ENCODE peak calls at places on chromosome 2, in ten cellular contexts. B, U, D, H, S, A, G, Y, K and V are unnamed samples. For H3K9me3, the result is how much of the 10 kb centered on the place peaks cover.

GRCh38 chr2:238106698-238107524 is 6.8 kb downstream of the ESPNL start:
- DNase-seq in A (peak), K (peak), S (peak), U (peak), G (no peak), D (peak), Y (peak), H (peak), B (peak), V (no peak)

GRCh38 chr2:139685590-139685989 is 905.4 kb upstream of the NXPH2 start:
- DNase-seq in A (no peak), Y (no peak), D (no peak), K (no peak), G (no peak), H (no peak), U (no peak), S (no peak), B (no peak), V (no peak)

GRCh38 chr2:120436885-120437603 is 91.1 kb downstream of the INHBB start:
- DNase-seq in H (no peak), B (peak), A (peak), D (no peak), G (peak), U (no peak), Y (peak), K (peak), S (no peak), V (no peak)

GRCh38 chr2:27751377-27751776 is 20.1 kb upstream of the MRPL33 start:
- DNase-seq in S (no peak), A (no peak), K (no peak), U (no peak), G (no peak), B (no peak), D (no peak), Y (no peak), H (no peak), V (no peak)

GRCh38 chr2:49619804-49620203 is 465.5 kb upstream of the FSHR start:
- DNase-seq in G (no peak), U (no peak), H (no peak), K (peak), A (no peak), S (no peak), D (no peak), B (no peak), Y (no peak), V (no peak)

GRCh38 chr2:173869244-173869643 is 95.9 kb downstream of the SP3 start:
- DNase-seq in A (no peak), U (no peak), K (no peak), G (no peak), B (no peak), S (no peak), D (no peak), Y (no peak), H (no peak), V (no peak)

GRCh38 chr2:183533021-183533420 is 408.8 kb downstream of the NUP35 start:
- DNase-seq in U (no peak), D (no peak), S (no peak), B (no peak), K (no peak), A (no peak), G (no peak), Y (no peak), H (no peak), V (no peak)

GRCh38 chr2:127597984-127598380 is 48.0 kb upstream of the GPR17 start:
- DNase-seq in D (no peak), H (no peak), S (no peak), A (no peak), U (no peak), B (no peak), K (no peak), G (peak), Y (peak), V (no peak)

GRCh38 chr2:236168110-236169067 is at the start of gene GBX2:
- DNase-seq in H (no peak), U (no peak), B (no peak), G (peak), S (peak), A (no peak), D (peak), K (peak), Y (peak), V (no peak)

GRCh38 chr2:18171191-18172139 is 293.0 kb downstream of the KCNS3 start:
- DNase-seq in S (no peak), B (no peak), K (no peak), H (no peak), G (peak), A (no peak), Y (peak), U (no peak), D (no peak), V (no peak)

GRCh38 chr2:190209579-190209978 is 110.0 kb downstream of the HIBCH start:
- DNase-seq in D (no peak), U (no peak), Y (no peak), B (no peak), S (no peak), G (no peak), A (no peak), H (no peak), K (no peak), V (no peak)

GRCh38 chr2:173511942-173512341 is 157.3 kb downstream of the CDCA7 start:
- DNase-seq in G (peak), D (no peak), Y (peak), S (no peak), H (no peak), B (no peak), K (no peak), A (no peak), U (no peak), V (no peak)

GRCh38 chr2:142825861-142826260 is 51.6 kb upstream of the KYNU start:
- DNase-seq in A (no peak), D (no peak), Y (peak), K (no peak), G (no peak), U (no peak), H (no peak), B (no peak), S (no peak), V (no peak)

GRCh38 chr2:230234122-230234722 is 8.7 kb downstream of the SP140 start:
- DNase-seq in K (no peak), B (no peak), G (no peak), D (no peak), U (no peak), A (no peak), Y (no peak), H (no peak), S (no peak), V (no peak)

GRCh38 chr2:42848270-42848669 is 55.9 kb upstream of the HAAO start:
- DNase-seq in U (peak), H (no peak), Y (no peak), G (no peak), B (no peak), K (no peak), D (no peak), S (no peak), A (no peak), V (no peak)

GRCh38 chr2:69021027-69021426 is 8.0 kb downstream of the ANTXR1 start:
- DNase-seq in H (no peak), G (no peak), U (no peak), S (no peak), Y (no peak), K (no peak), B (no peak), D (no peak), A (no peak), V (no peak)

GRCh38 chr2:152715854-152716428 is 1.3 kb downstream of the PRPF40A start:
- DNase-seq in Y (peak), K (peak), U (no peak), G (peak), D (no peak), H (no peak), S (no peak), B (no peak), A (no peak), V (no peak)

DNA sequence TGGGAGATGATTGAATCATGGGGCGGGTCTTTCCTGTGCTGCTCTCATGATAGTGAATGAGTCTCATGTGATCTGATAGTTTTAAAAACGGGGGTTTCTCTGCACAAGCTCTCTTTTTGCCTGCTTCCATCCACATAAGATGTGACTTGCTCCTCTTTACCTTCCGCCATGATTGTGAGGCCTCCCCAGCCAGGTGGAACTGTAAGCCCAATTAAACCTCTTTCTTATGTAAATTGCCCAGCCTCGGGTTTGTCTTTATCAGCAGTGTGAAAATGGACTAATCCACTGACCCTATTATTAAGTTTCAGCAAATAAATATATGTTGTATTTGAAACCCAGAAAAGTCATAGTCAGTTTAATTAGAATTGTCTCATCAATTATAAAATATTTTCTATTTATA is 22.0 kb downstream of the IRS1 start:
- DNase-seq in A (no peak), G (no peak), D (no peak), K (no peak), U (no peak), Y (no peak), B (no peak), H (no peak), S (no peak), V (no peak)
- H3K9me3 ChIP-seq in A (under half), G (under half), D (under half), K (under half), U (under half), Y (under half), B (under half), H (under half), S (under half), V (under half)

DNA sequence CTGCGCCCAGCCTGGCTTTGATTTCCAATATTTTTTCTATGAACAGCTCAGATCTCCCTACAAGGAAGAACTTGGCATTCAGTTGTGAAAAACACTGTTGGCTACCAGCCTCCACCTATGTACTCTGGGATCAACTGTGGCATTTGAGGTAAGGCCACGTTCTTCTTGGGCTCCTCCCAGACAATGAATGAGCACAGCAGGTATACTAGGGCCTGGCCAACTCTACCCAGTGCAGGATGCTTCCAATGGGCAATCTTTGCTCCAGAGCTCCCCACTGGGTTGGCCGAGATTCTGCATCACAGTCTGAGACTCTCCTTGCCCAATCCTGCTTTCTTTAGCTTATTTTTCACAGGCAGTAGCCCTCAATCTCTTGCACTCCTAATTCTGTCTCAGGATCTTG is 75.9 kb downstream of the TMEM131 start:
- DNase-seq in S (no peak), Y (no peak), U (no peak), H (no peak), B (no peak), D (no peak), K (no peak), A (no peak), G (no peak), V (no peak)
- H3K9me3 ChIP-seq in S (under half), Y (under half), U (under half), H (under half), B (under half), D (under half), K (under half), A (under half), G (under half), V (under half)

DNA sequence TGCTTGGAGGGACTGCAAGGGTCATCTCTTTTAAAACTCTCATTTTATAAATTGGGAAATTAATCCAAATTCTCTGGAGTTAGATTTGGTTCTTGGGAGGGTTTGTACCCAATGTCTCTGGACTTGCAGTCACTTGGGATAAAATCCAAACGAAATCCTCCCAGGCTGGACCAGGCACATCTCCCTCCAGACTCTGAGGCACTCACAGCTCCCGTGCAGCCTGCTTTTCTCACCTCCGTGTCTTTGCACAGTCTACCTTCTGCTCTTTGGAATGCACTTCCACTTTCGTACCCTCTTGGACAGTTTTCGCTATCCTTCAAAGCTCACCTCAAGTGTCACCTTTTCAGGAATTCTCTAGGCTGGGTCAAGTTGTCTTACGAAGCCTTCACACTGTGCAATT is 166.3 kb downstream of the MYCN start:
- DNase-seq in Y (no peak), H (no peak), B (no peak), G (no peak), S (no peak), U (no peak), A (no peak), K (no peak), D (no peak), V (no peak)
- H3K9me3 ChIP-seq in Y (under half), H (under half), B (under half), G (under half), S (under half), U (under half), A (under half), K (under half), D (under half), V (under half)

GRCh38 chr2:39359453-39360038 is 77.5 kb downstream of the MAP4K3 start:
- DNase-seq in B (no peak), A (no peak), D (no peak), K (no peak), U (no peak), H (no peak), Y (no peak), G (no peak), S (no peak), V (no peak)

GRCh38 chr2:39356922-39357639 is 80.0 kb downstream of the MAP4K3 start:
- DNase-seq in B (no peak), H (no peak), U (no peak), Y (no peak), S (no peak), A (no peak), K (no peak), G (no peak), D (no peak), V (no peak)

GRCh38 chr2:39368376-39368775 is 68.7 kb downstream of the MAP4K3 start:
- DNase-seq in G (no peak), B (no peak), D (no peak), A (no peak), Y (no peak), H (no peak), K (no peak), U (no peak), S (no peak), V (no peak)

GRCh38 chr2:39361511-39361910 is 75.6 kb downstream of the MAP4K3 start:
- DNase-seq in U (no peak), Y (no peak), A (no peak), B (no peak), G (no peak), S (no peak), D (no peak), K (no peak), H (no peak), V (no peak)

GRCh38 chr2:39362595-39362994 is 74.5 kb downstream of the MAP4K3 start:
- DNase-seq in U (no peak), D (no peak), K (no peak), A (no peak), G (no peak), Y (no peak), H (no peak), S (no peak), B (no peak), V (no peak)
- H3K9me3 ChIP-seq in U (under half), D (under half), K (under half), A (under half), G (under half), Y (under half), H (under half), S (under half), B (under half), V (under half)

GRCh38 chr2:125736306-125736705 is 919.7 kb upstream of the GYPC start:
- DNase-seq in S (no peak), D (no peak), H (no peak), A (no peak), K (no peak), G (no peak), B (no peak), U (no peak), Y (no peak), V (no peak)

GRCh38 chr2:125730921-125731320 is 925.0 kb upstream of the GYPC start:
- DNase-seq in S (no peak), U (no peak), H (no peak), D (no peak), B (no peak), G (no peak), K (peak), Y (no peak), A (no peak), V (no peak)
- H3K9me3 ChIP-seq in S (under half), U (under half), H (under half), D (under half), B (under half), G (under half), K (under half), Y (under half), A (under half), V (under half)

GRCh38 chr2:46387886-46388515 is 90.8 kb downstream of the EPAS1 start:
- DNase-seq in Y (no peak), K (no peak), S (no peak), G (no peak), A (no peak), U (no peak), D (no peak), H (no peak), B (no peak), V (no peak)
- H3K9me3 ChIP-seq in Y (under half), K (under half), S (under half), G (under half), A (under half), U (under half), D (under half), H (under half), B (under half), V (under half)

GRCh38 chr2:30268296-30268871 is 37.0 kb downstream of the LBH start:
- DNase-seq in G (no peak), B (no peak), S (no peak), D (no peak), Y (no peak), H (no peak), A (no peak), K (no peak), U (no peak), V (no peak)
- H3K9me3 ChIP-seq in G (under half), B (under half), S (under half), D (under half), Y (under half), H (under half), A (under half), K (under half), U (under half), V (under half)

DNA sequence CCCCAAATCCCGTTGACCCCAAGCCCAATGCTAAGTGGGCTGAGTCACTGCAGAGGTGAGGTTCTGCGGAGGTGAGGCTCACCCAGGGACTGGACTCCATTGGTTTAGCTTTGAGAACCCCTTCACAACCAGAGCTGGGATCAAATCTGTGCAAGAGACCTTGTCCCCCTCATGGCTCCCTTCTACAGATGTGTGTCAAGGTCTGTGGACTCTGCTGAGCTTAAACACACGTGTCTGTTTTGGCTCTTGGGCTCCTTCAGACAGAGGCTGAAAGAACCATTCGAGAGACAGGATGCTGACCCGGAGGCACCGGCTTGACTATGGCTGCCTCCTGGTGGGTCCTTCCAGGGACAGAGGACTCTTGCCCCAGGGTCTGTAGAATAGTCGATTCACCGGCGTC is 190.3 kb downstream of the LPIN1 start:
- DNase-seq in K (no peak), S (no peak), D (no peak), B (no peak), G (no peak), U (no peak), Y (no peak), H (no peak), A (no peak), V (no peak)
- H3K9me3 ChIP-seq in K (under half), S (under half), D (under half), B (under half), G (under half), U (under half), Y (under half), H (under half), A (under half), V (under half)

GRCh38 chr2:123851281-123851680 is 173.8 kb upstream of the CNTNAP5 start:
- DNase-seq in H (no peak), K (no peak), Y (no peak), S (no peak), B (no peak), A (no peak), D (no peak), G (no peak), U (no peak), V (no peak)
- H3K9me3 ChIP-seq in H (under half), K (under half), Y (under half), S (under half), B (under half), A (under half), D (under half), G (under half), U (under half), V (under half)